ENCODE peak calls at places on chromosomes 12 and 14, in ten cellular contexts. I is tibial nerve; Y is neural progenitor cell; B is PC-9; Q is psoas muscle; N is HepG2; G is thyroid gland; L is CD8-positive, alpha-beta T cell; W is breast epithelium; E is GM12878. C is an unnamed sample. For H3K4me1, the result is how much of the 10 kb centered on the place peaks cover.

GRCh38 chr12:68630050-68630449 is 19.4 kb downstream of the RAP1B start:
- DNase-seq in E (no peak), B (no peak), W (no peak), L (no peak), I (no peak), G (no peak), Y (no peak), Q (no peak), N (no peak), C (no peak)

GRCh38 chr14:105147701-105148603 is 20.6 kb downstream of the JAG2 start:
- DNase-seq in G (no peak), I (no peak), E (no peak), Y (no peak), N (no peak), W (no peak), B (no peak), L (no peak), Q (peak), C (peak)

GRCh38 chr14:73887116-73887490 is 444 bp downstream of the ZNF410 start:
- DNase-seq in G (no peak), Q (no peak), L (no peak), E (no peak), I (no peak), N (peak), Y (no peak), B (no peak), W (no peak), C (no peak)

GRCh38 chr12:59070534-59070933 is 150.2 kb upstream of the LRIG3 start:
- DNase-seq in L (no peak), W (no peak), B (no peak), I (no peak), E (no peak), G (no peak), N (no peak), Q (no peak), Y (no peak), C (no peak)

GRCh38 chr14:29521526-29522137 is 406.0 kb downstream of the PRKD1 start:
- DNase-seq in Q (no peak), W (no peak), E (no peak), L (no peak), B (no peak), G (no peak), Y (peak), N (no peak), I (no peak), C (no peak)

GRCh38 chr12:116164263-116164817 is 113.2 kb downstream of the MED13L start:
- DNase-seq in E (no peak), L (no peak), I (no peak), Q (no peak), N (no peak), G (no peak), B (no peak), W (no peak), Y (no peak), C (no peak)

GRCh38 chr12:110107369-110108281 is 16.5 kb upstream of the IFT81 start:
- DNase-seq in W (no peak), Y (no peak), Q (peak), L (no peak), E (no peak), B (no peak), I (no peak), N (peak), G (peak), C (no peak)

GRCh38 chr12:71947645-71948105 is 9.0 kb downstream of the TPH2 start:
- DNase-seq in Q (no peak), G (peak), W (peak), E (no peak), I (no peak), N (peak), B (peak), L (no peak), Y (peak), C (no peak)

GRCh38 chr12:78181544-78182162 is 351.0 kb downstream of the NAV3 start:
- DNase-seq in B (no peak), L (no peak), G (no peak), I (no peak), Q (no peak), E (no peak), Y (peak), N (peak), W (no peak), C (no peak)

GRCh38 chr12:4934651-4935050 is 24.9 kb downstream of the KCNA1 start:
- DNase-seq in I (no peak), L (no peak), Y (no peak), W (no peak), N (no peak), B (no peak), G (no peak), E (no peak), Q (no peak), C (no peak)

GRCh38 chr14:46250113-46250703 is 401.4 kb downstream of the RPL10L start:
- DNase-seq in I (no peak), Y (peak), Q (no peak), L (no peak), N (peak), E (no peak), G (no peak), B (peak), W (no peak), C (no peak)

GRCh38 chr12:94427520-94428381 is 31.9 kb downstream of the CEP83 start:
- DNase-seq in E (peak), N (no peak), Y (no peak), W (no peak), B (no peak), Q (no peak), I (no peak), G (peak), L (no peak), C (peak)

GRCh38 chr12:58421990-58422389 is 480.6 kb downstream of the ATP23 start:
- DNase-seq in N (no peak), I (no peak), G (no peak), L (no peak), Q (no peak), Y (no peak), W (no peak), E (no peak), B (no peak), C (no peak)

GRCh38 chr12:6273931-6274687 is 36.4 kb upstream of the PLEKHG6 start:
- DNase-seq in Q (no peak), G (no peak), L (no peak), Y (peak), W (no peak), I (no peak), N (no peak), B (peak), E (no peak), C (no peak)

GRCh38 chr12:15979096-15980091 is 68.3 kb downstream of the DERA start:
- DNase-seq in W (no peak), E (no peak), L (no peak), N (peak), I (no peak), Q (no peak), B (peak), Y (peak), G (peak), C (peak)

GRCh38 chr14:100832311-100832960 is 6.5 kb downstream of the MEG3 start:
- DNase-seq in I (no peak), N (no peak), E (no peak), G (no peak), Q (no peak), B (no peak), Y (peak), L (no peak), W (no peak), C (no peak)
- H3K4me3 ChIP-seq in I (no peak), N (no peak), E (no peak), G (no peak), Q (no peak), B (no peak), Y (peak), L (no peak), W (no peak), C (no peak)

DNA sequence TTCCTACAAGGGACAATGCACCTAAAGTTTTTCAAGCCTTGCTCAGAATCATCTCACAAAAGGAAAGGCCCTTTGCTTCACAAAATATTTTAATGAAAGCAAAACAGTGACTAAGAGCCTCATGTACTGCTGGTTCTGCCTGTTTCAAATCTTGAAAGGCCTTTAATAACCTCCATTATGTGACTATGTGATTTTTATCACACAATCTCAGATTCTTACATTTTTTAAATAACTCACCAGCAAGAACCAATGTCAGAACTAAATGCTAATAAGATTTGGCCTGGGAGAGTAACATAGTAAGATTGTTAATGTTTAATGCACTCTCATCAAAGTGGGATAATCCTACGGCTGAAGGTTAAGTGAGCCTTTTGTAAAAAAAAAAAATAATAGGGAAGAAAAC is 378.9 kb downstream of the RGS6 start:
- DNase-seq in B (no peak), I (no peak), G (no peak), W (no peak), L (no peak), E (no peak), Q (no peak), N (no peak), Y (no peak), C (no peak)
- H3K4me1 ChIP-seq in B (under half), I (under half), G (under half), W (under half), L (under half), E (under half), Q (under half), N (under half), Y (under half), C (under half)

GRCh38 chr14:75229923-75230792 is 48.5 kb upstream of the FOS start:
- DNase-seq in L (peak), W (peak), G (peak), Y (peak), E (peak), B (peak), N (no peak), Q (no peak), I (no peak), C (peak)
- TF ChIP-seq CTCF in L (peak), W (peak), G (no peak), Y (no peak), E (peak), B (peak), N (no peak), Q (peak), I (peak), C (no peak)

GRCh38 chr12:113056381-113056630 is 224 bp upstream of the DTX1 start:
- DNase-seq in L (no peak), Y (no peak), G (no peak), Q (no peak), B (no peak), I (no peak), N (no peak), W (no peak), E (no peak), C (no peak)

GRCh38 chr12:113059071-113059595 is 2.6 kb downstream of the DTX1 start:
- DNase-seq in W (no peak), Y (no peak), Q (no peak), I (no peak), E (no peak), L (no peak), G (no peak), N (no peak), B (no peak), C (no peak)

GRCh38 chr12:113056631-113057488 is at the start of gene DTX1:
- DNase-seq in G (peak), B (no peak), W (no peak), N (no peak), Y (peak), I (no peak), Q (peak), E (no peak), L (peak), C (peak)

GRCh38 chr12:113058553-113058952 is 2.0 kb downstream of the DTX1 start:
- DNase-seq in Q (no peak), N (no peak), L (no peak), I (no peak), E (no peak), Y (no peak), G (no peak), W (no peak), B (no peak), C (no peak)

GRCh38 chr12:113057565-113058485 is 1.3 kb downstream of the DTX1 start:
- DNase-seq in B (no peak), I (no peak), L (no peak), W (no peak), G (no peak), Q (no peak), Y (peak), N (no peak), E (no peak), C (no peak)
- H3K4me3 ChIP-seq in B (no peak), I (peak), L (peak), W (peak), G (no peak), Q (peak), Y (peak), N (no peak), E (peak), C (no peak)

DNA sequence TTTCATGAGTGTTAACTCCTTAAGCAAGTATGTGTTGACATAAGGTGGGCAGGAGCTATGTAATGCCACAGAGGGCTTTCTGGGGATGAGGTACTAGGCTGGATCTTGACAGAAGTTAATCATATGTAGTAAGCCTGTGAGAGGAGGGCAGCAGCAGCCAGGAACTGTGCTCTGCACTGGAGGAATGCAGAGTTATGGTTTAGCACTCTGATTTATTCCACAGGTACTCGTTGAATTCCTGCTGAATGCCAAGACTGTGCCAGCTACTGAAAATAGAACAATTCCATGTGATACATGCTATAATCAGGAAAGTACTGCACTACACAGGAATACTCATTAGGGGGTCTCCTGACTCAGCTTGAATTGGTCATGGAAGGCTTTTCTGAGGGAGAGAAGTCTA is 58.7 kb downstream of the SUSD6 start:
- DNase-seq in Q (no peak), N (no peak), E (no peak), W (no peak), L (no peak), G (peak), Y (no peak), B (peak), I (no peak), C (no peak)
- H3K4me1 ChIP-seq in Q (half or more), N (under half), E (half or more), W (under half), L (half or more), G (half or more), Y (under half), B (under half), I (half or more), C (under half)

DNA sequence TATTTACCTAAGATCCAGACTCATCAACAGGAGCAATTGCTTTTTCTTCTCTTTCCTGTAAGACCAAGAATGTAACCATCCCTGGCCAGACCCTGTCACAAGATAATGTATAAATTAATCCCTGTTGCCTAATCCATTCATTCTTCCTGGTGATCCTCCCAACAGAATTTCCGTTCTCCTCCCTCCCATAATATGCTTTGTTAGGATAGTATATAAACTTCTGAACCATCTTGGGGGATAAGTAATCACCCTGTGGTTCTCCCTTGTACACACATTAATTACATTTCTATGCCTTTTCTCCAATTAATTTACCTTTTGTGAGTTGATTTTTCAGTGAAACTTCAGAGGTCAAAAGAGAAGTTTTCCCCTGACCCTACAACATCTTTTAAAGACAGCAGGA is 76.2 kb upstream of the RASSF8 start:
- DNase-seq in W (no peak), N (no peak), G (no peak), I (no peak), B (no peak), E (no peak), Y (no peak), Q (no peak), L (no peak), C (no peak)
- TF ChIP-seq CTCF in W (no peak), N (no peak), G (no peak), I (no peak), B (no peak), E (no peak), Y (no peak), Q (no peak), L (no peak), C (no peak)

GRCh38 chr14:68788275-68789001 is 4.4 kb downstream of the ZFP36L1 start:
- DNase-seq in B (no peak), N (no peak), I (no peak), Q (no peak), E (no peak), L (no peak), W (no peak), G (no peak), Y (no peak), C (no peak)
- H3K4me3 ChIP-seq in B (peak), N (peak), I (peak), Q (peak), E (peak), L (peak), W (peak), G (no peak), Y (peak), C (no peak)

GRCh38 chr14:37063467-37064240 is 108.8 kb downstream of the SLC25A21 start:
- DNase-seq in B (no peak), N (no peak), E (no peak), I (no peak), Q (no peak), W (no peak), Y (no peak), G (no peak), L (no peak), C (no peak)
- H3K4me1 ChIP-seq in B (under half), N (under half), E (under half), I (under half), Q (under half), W (under half), Y (under half), G (under half), L (under half), C (under half)

GRCh38 chr12:129911437-129912049 is 7.7 kb upstream of the TMEM132D start:
- DNase-seq in N (peak), Y (peak), Q (no peak), L (no peak), W (no peak), E (no peak), G (peak), B (no peak), I (no peak), C (peak)
- TF ChIP-seq CTCF in N (peak), Y (peak), Q (peak), L (no peak), W (peak), E (peak), G (peak), B (peak), I (peak), C (peak)

GRCh38 chr14:60106341-60106740 is 14.6 kb downstream of the PCNX4 start:
- DNase-seq in I (no peak), W (no peak), G (no peak), Q (no peak), L (no peak), Y (no peak), N (no peak), E (no peak), B (no peak), C (no peak)
- H3K4me3 ChIP-seq in I (no peak), W (no peak), G (no peak), Q (no peak), L (no peak), Y (no peak), N (no peak), E (no peak), B (no peak), C (no peak)